ENCODE peak calls at places on chromosomes 2 and 18, in four cellular contexts. Q is GM12878, T is HepG2, D is WTC11. F is an unnamed sample.

GRCh38 chr2:167294775-167295140 is 406.5 kb downstream of the XIRP2 start:
- DNase-seq in Q (no peak), T (no peak), D (no peak), F (no peak)

GRCh38 chr2:144832048-144832447 is 312.1 kb upstream of the ZEB2 start:
- DNase-seq in T (no peak), Q (no peak), D (no peak), F (no peak)

GRCh38 chr2:216217904-216218260 is 108.7 kb downstream of the XRCC5 start:
- DNase-seq in Q (no peak), D (no peak), T (no peak), F (no peak)

GRCh38 chr18:41353726-41354125 is 601.3 kb upstream of the PIK3C3 start:
- DNase-seq in Q (no peak), D (no peak), T (no peak), F (no peak)

GRCh38 chr18:3690682-3691066 is 240.7 kb downstream of the TGIF1 start:
- DNase-seq in D (no peak), Q (no peak), T (no peak), F (no peak)

GRCh38 chr2:112491946-112492345 is 10.0 kb downstream of the TTL start:
- DNase-seq in D (no peak), T (no peak), Q (no peak), F (no peak)

GRCh38 chr2:227655454-227655853 is 11.2 kb upstream of the SCYGR5 start:
- DNase-seq in T (peak), Q (no peak), D (no peak), F (peak)

GRCh38 chr2:163213699-163214098 is 375.1 kb upstream of the KCNH7 start:
- DNase-seq in T (no peak), D (no peak), Q (no peak), F (no peak)

GRCh38 chr2:241260911-241261310 is 54.6 kb downstream of the HDLBP start:
- DNase-seq in D (no peak), T (no peak), Q (no peak), F (no peak)

GRCh38 chr2:28181801-28182200 is 210.9 kb upstream of the FOSL2 start:
- DNase-seq in T (no peak), Q (no peak), D (no peak), F (no peak)

GRCh38 chr2:20668470-20668869 is 1.5 kb downstream of the GDF7 start:
- DNase-seq in T (no peak), Q (no peak), D (no peak), F (no peak)

GRCh38 chr2:156687126-156687525 is 250.9 kb downstream of the GPD2 start:
- DNase-seq in D (no peak), Q (no peak), T (no peak), F (no peak)

GRCh38 chr2:207227062-207227748 is 61.5 kb upstream of the KLF7 start:
- DNase-seq in D (peak), Q (no peak), T (no peak), F (no peak)

GRCh38 chr18:48680871-48681270 is 142.0 kb downstream of the CTIF start:
- DNase-seq in D (no peak), T (no peak), Q (no peak), F (no peak)

GRCh38 chr2:119350311-119350998 is 16.2 kb downstream of the C2orf76 start:
- DNase-seq in Q (no peak), T (no peak), D (peak), F (no peak)

GRCh38 chr2:184683923-184684322 is 85.6 kb downstream of the ZNF804A start:
- DNase-seq in Q (no peak), D (no peak), T (no peak), F (no peak)

GRCh38 chr2:182824759-182825143 is 41.7 kb downstream of the FRZB start:
- DNase-seq in D (no peak), T (no peak), Q (no peak), F (no peak)

GRCh38 chr18:70659026-70659726 is 370.3 kb downstream of the SOCS6 start:
- DNase-seq in T (no peak), D (no peak), Q (no peak), F (no peak)

GRCh38 chr2:85736456-85737355 is 17.1 kb upstream of the ATOH8 start:
- DNase-seq in D (no peak), Q (no peak), T (no peak), F (no peak)

GRCh38 chr2:17156086-17156485 is 362.2 kb downstream of the RAD51AP2 start:
- DNase-seq in Q (no peak), T (no peak), D (no peak), F (no peak)

GRCh38 chr2:151251012-151251411 is 10.7 kb downstream of the RBM43 start:
- DNase-seq in D (no peak), T (no peak), Q (no peak), F (no peak)

GRCh38 chr2:215038411-215038810 is 100.0 kb downstream of the ABCA12 start:
- DNase-seq in T (no peak), D (no peak), Q (no peak), F (no peak)

DNA sequence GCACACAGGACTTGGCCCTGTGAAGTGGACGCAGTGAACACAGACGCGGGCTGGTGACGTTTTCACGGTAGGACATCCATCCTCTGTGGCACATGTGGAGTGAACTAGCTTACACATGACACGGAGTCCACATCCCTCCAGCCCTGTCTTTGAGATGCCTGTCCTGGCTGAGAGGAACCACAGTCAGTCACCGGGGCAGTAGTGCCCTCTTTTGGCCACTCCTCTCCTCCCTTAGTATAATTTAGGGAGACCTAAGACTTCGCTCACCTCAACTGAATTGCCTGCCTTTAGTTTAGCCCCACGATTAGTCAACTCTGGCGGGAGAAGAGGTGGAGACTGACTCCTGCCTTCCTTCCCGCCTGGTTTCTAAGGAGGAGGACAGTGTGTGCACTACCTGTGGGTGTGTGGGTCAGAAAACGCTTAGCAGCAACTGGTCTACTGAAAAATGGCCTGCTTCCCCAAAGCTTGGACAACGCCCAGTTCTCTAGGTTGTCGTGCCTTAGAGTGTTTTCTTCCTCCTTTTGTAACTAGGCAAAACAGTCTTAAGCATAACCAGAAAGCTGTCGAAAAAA is 70.6 kb downstream of the MBP start:
- DNase-seq in D (no peak), T (no peak), Q (no peak), F (no peak)
- TF ChIP-seq CBFB in D (no peak), T (no peak), Q (no peak), F (no peak)

GRCh38 chr2:4404363-4404762 is 701.0 kb downstream of the DCDC2C start:
- DNase-seq in Q (no peak), T (no peak), D (no peak), F (no peak)
- TF ChIP-seq CBFB in Q (no peak), T (no peak), D (no peak), F (no peak)

GRCh38 chr2:74249406-74250122 is 51.1 kb downstream of the MTHFD2 start:
- DNase-seq in Q (no peak), T (no peak), D (no peak), F (peak)
- TF ChIP-seq CBFB in Q (no peak), T (no peak), D (no peak), F (no peak)

GRCh38 chr18:21735452-21736015 is 5.1 kb upstream of the MIB1 start:
- DNase-seq in T (peak), Q (no peak), D (peak), F (peak)
- TF ChIP-seq CBFB in T (no peak), Q (no peak), D (no peak), F (no peak)

DNA sequence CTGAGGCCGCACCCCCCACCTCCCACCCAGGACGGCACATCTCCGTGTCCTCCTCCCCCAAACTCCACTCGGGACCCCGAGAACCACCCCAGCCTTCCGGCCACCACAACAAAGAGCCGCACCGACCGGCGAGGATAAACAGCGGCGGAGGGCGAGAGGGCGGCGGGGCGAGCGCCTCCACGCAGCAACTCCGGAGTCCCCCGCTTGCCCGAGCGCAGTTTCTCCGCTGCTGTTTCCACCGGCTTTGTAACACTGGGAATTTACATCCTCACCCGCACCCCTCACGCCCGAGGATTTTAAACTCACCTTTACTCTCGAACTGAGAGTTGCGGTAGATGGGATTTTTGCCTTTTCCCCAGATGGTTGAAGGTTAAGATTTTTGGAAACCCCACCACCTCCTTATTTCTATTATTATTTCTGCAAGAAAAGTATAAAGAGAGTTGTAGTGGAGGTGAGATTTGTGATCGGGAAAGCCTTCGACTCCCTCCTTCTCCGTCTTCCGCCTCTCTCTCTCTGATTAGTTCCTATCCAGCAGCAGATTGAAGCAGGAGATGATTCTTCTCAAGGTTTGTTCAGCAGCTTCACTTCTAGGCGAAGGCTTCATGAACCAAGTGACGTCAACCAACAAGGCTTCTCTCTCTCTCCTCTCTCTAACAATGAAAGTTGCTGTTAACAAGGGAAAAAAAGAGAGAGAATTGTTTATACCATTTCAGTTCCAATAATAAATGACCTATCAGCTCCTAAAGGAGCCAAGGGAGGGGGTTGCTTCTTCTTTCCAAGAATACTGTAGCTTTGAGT is at the start of gene BAZ2B:
- DNase-seq in Q (no peak), T (peak), D (peak), F (peak)
- TF ChIP-seq CBFB in Q (no peak), T (no peak), D (no peak), F (no peak)

GRCh38 chr2:61450144-61450543 is 20.7 kb downstream of the USP34 start:
- DNase-seq in Q (no peak), T (no peak), D (no peak), F (no peak)
- TF ChIP-seq CBFB in Q (no peak), T (no peak), D (no peak), F (no peak)

GRCh38 chr2:213087040-213087439 is 64.4 kb downstream of the IKZF2 start:
- DNase-seq in T (no peak), Q (no peak), D (no peak), F (no peak)
- TF ChIP-seq CBFB in T (no peak), Q (no peak), D (no peak), F (no peak)

DNA sequence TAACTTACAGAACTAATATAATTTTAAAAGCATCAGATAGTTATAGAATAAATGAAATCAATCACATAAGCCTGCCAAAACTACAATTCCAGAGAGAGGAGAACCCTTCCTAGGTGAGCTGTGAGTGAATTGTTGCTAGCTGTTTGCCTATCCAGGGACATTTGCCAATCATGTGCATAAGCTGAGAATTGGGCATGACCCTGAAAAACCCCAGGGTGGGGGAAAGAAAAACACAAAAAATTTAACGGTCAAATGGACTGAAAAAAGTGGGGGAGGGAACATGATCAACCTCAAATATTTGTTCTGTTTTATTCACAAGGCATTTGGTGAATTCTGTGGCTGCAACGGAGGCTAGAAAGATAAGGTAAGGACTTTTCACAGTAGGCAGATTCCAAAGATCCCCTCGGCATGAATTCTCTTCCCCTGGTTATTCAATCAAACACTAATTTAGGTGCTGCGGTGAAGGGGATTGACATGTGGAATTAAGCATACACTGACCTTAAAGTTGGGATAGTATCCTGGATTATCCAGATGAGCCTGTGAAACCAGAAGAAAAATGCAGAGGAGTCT is 203.9 kb upstream of the RGPD4 start:
- DNase-seq in T (no peak), D (no peak), Q (no peak), F (no peak)
- TF ChIP-seq CBFB in T (no peak), D (no peak), Q (no peak), F (no peak)

GRCh38 chr2:66587216-66587615 is 152.3 kb downstream of the MEIS1 start:
- DNase-seq in Q (no peak), D (peak), T (peak), F (peak)
- TF ChIP-seq CBFB in Q (no peak), D (no peak), T (no peak), F (no peak)